ENCODE peak calls at places on chromosomes 16 and 17, in five cellular contexts. S is tibial nerve, K is IMR-90, M is stomach, R is A549. G is an unnamed sample. For H3K9me3, the result is how much of the 10 kb centered on the place peaks cover.

GRCh38 chr16:55703003-55704001 is 47.5 kb downstream of the SLC6A2 start:
- DNase-seq in R (peak), S (no peak), M (no peak), K (peak), G (no peak)

GRCh38 chr16:9499921-9500593 is 408.6 kb downstream of the HAPSTR1 start:
- DNase-seq in K (no peak), M (no peak), R (no peak), S (no peak), G (no peak)

GRCh38 chr16:65500919-65501318 is 379.1 kb upstream of the CDH11 start:
- DNase-seq in K (no peak), M (no peak), R (no peak), S (no peak), G (no peak)

GRCh38 chr17:4591529-4591928 is 7.2 kb downstream of the SMTNL2 start:
- DNase-seq in S (no peak), M (no peak), K (peak), R (peak), G (no peak)

GRCh38 chr17:13560935-13561334 is 40.8 kb downstream of the HS3ST3A1 start:
- DNase-seq in K (no peak), S (no peak), M (no peak), R (no peak), G (no peak)

GRCh38 chr16:30997000-30997886 is 12.2 kb downstream of the HSD3B7 start:
- DNase-seq in M (peak), K (peak), R (peak), S (peak), G (peak)

GRCh38 chr17:75516619-75517276 is 420 bp downstream of the TSEN54 start:
- DNase-seq in R (no peak), M (no peak), S (no peak), K (no peak), G (no peak)

GRCh38 chr17:39923836-39924690 is 3.3 kb downstream of the ORMDL3 start:
- DNase-seq in R (no peak), M (no peak), S (no peak), K (peak), G (no peak)

GRCh38 chr16:73082608-73083007 is 34.7 kb upstream of the ZFHX3 start:
- DNase-seq in S (no peak), R (peak), M (no peak), K (peak), G (no peak)

GRCh38 chr17:27497696-27498095 is 41.4 kb downstream of the KSR1 start:
- DNase-seq in R (no peak), K (no peak), M (no peak), S (no peak), G (no peak)

GRCh38 chr17:64128787-64129514 is 993 bp downstream of the ERN1 start:
- DNase-seq in S (no peak), R (peak), M (peak), K (no peak), G (no peak)

GRCh38 chr16:24834459-24835335 is 11.1 kb upstream of the SLC5A11 start:
- DNase-seq in R (peak), M (peak), K (peak), S (no peak), G (no peak)

GRCh38 chr17:41617136-41617535 is 4.6 kb upstream of the KRT16 start:
- DNase-seq in R (no peak), S (no peak), M (no peak), K (no peak), G (no peak)

GRCh38 chr17:41680426-41681040 is 8.2 kb upstream of the EIF1 start:
- DNase-seq in S (no peak), M (no peak), K (no peak), R (no peak), G (no peak)

GRCh38 chr16:14301150-14302030 is 230.3 kb downstream of the MRTFB start:
- DNase-seq in S (no peak), K (no peak), M (peak), R (peak), G (no peak)

GRCh38 chr17:63035271-63035670 is 69.2 kb downstream of the TANC2 start:
- DNase-seq in K (peak), S (no peak), R (peak), M (no peak), G (no peak)

GRCh38 chr16:87931504-87931903 is 4.8 kb downstream of the CA5A start:
- DNase-seq in K (no peak), M (no peak), R (no peak), S (no peak), G (no peak)

GRCh38 chr16:11557811-11558210 is 28.9 kb downstream of the LITAF start:
- DNase-seq in K (no peak), M (no peak), S (peak), R (no peak), G (no peak)

GRCh38 chr17:44561237-44561623 is 3.9 kb downstream of the FZD2 start:
- DNase-seq in R (no peak), K (no peak), S (no peak), M (no peak), G (no peak)

GRCh38 chr16:14140916-14141315 is 69.8 kb downstream of the MRTFB start:
- DNase-seq in M (no peak), K (peak), S (no peak), R (no peak), G (no peak)

GRCh38 chr16:28573738-28574718 is 20.3 kb downstream of the SGF29 start:
- DNase-seq in R (no peak), K (no peak), M (no peak), S (no peak), G (no peak)

GRCh38 chr17:47604268-47604927 is 45.3 kb upstream of the KPNB1 start:
- DNase-seq in K (peak), M (no peak), R (no peak), S (peak), G (no peak)

GRCh38 chr17:28972437-28972836 is 21.1 kb upstream of the PHF12 start:
- DNase-seq in K (no peak), M (no peak), R (no peak), S (no peak), G (no peak)

GRCh38 chr17:63694229-63694973 is 5.5 kb downstream of the LIMD2 start:
- DNase-seq in M (no peak), K (no peak), S (no peak), R (no peak), G (no peak)

GRCh38 chr17:41650794-41651624 is 26.6 kb upstream of the KRT17 start:
- DNase-seq in M (no peak), R (no peak), K (no peak), S (no peak), G (no peak)

GRCh38 chr16:52816993-52817392 is 235.7 kb downstream of the CHD9NB start:
- DNase-seq in S (no peak), R (no peak), K (no peak), M (no peak), G (no peak)

GRCh38 chr16:50742521-50743150 is 750 bp downstream of the CYLD start:
- DNase-seq in K (peak), M (no peak), S (no peak), R (no peak), G (peak)

GRCh38 chr16:77541131-77541530 is 106.3 kb upstream of the ADAMTS18 start:
- DNase-seq in K (no peak), S (no peak), M (no peak), R (no peak), G (no peak)

GRCh38 chr16:77991701-77992100 is 30.6 kb upstream of the CLEC3A start:
- DNase-seq in S (no peak), R (no peak), K (no peak), M (no peak), G (no peak)

GRCh38 chr17:57033296-57033695 is 51.8 kb upstream of the AKAP1 start:
- DNase-seq in K (no peak), M (peak), R (no peak), S (no peak), G (no peak)

GRCh38 chr17:7177954-7178477 is 1.2 kb downstream of the ASGR1 start:
- DNase-seq in K (peak), R (no peak), S (no peak), M (no peak), G (no peak)

GRCh38 chr16:8831450-8832382 is 34.1 kb downstream of the PMM2 start:
- DNase-seq in M (no peak), K (no peak), S (no peak), R (no peak), G (no peak)

GRCh38 chr16:22424161-22424937 is 49.9 kb upstream of the CDR2 start:
- DNase-seq in R (no peak), K (no peak), S (peak), M (no peak), G (no peak)

GRCh38 chr16:55370762-55371482 is 46.9 kb downstream of the IRX6 start:
- DNase-seq in R (peak), K (peak), M (peak), S (peak), G (no peak)

GRCh38 chr16:69706256-69706974 is 19.9 kb downstream of the NQO1 start:
- DNase-seq in S (no peak), K (no peak), M (no peak), R (no peak), G (no peak)

GRCh38 chr17:43790311-43790940 is 10.2 kb downstream of the CFAP97D1 start:
- DNase-seq in M (no peak), K (no peak), S (no peak), R (no peak), G (no peak)

GRCh38 chr16:49816782-49817370 is 39.0 kb downstream of the ZNF423 start:
- DNase-seq in R (no peak), S (no peak), M (no peak), K (no peak), G (no peak)

GRCh38 chr17:58193641-58194259 is 1.2 kb downstream of the EPX start:
- DNase-seq in S (no peak), M (no peak), K (no peak), R (no peak), G (no peak)

GRCh38 chr17:75774988-75775668 is 9.5 kb upstream of the UNK start:
- DNase-seq in R (no peak), S (peak), K (peak), M (no peak), G (no peak)

GRCh38 chr17:7838291-7839075 is 4.5 kb downstream of the KDM6B start:
- DNase-seq in S (no peak), R (peak), K (peak), M (no peak), G (peak)

DNA sequence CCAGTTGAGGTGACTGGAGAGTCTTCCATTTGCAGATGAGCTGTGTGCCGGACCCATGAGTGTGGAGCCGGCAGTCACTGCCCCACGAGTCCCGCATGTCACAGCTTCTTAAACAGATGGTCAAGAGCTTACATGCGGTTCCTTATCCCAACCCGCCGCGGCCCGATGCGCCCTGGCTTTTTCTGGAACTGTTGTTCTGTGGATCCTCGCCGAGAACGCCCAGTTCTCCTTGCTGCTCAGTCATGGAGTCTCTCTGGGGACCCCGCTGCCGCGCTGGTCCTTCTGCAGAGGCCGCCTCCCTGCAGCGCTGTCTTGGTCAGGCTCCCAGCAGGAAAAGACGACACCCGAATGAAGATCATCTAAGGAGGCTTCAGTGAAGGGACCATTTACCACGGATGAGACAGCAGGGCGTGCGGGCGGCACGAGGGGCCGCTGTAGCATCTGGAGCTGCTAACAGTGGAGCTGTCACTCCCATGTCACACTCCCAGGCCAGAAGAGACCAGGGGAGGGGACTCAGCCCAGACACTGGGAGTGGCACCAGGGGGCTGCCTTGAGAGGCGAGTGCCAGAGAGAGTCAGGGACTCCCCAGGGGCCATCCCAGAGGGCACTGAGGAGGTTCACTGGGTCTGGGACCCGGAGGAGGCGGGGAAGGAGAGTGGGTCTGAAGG is 10.8 kb upstream of the LGALS3BP start:
- DNase-seq in R (no peak), K (no peak), S (no peak), M (no peak), G (no peak)
- H3K9me3 ChIP-seq in R (under half), K (under half), S (under half), M (under half), G (under half)

GRCh38 chr17:19237389-19238166 is 412 bp downstream of the EPN2 start:
- DNase-seq in K (no peak), R (peak), M (peak), S (peak), G (no peak)
- TF ChIP-seq CTCF in K (peak), R (peak), M (peak), S (peak), G (no peak)

GRCh38 chr17:69882281-69882680 is 192.7 kb upstream of the KCNJ16 start:
- DNase-seq in R (no peak), S (no peak), M (no peak), K (peak), G (no peak)
- H3K9me3 ChIP-seq in R (under half), S (under half), M (under half), K (under half), G (under half)

GRCh38 chr16:82605863-82606620 is 20.7 kb upstream of the CDH13 start:
- DNase-seq in S (no peak), K (no peak), M (no peak), R (no peak), G (no peak)
- TF ChIP-seq CTCF in S (no peak), K (no peak), M (no peak), R (no peak), G (no peak)

GRCh38 chr17:80652751-80653330 is 108.2 kb downstream of the RPTOR start:
- DNase-seq in R (no peak), K (peak), M (no peak), S (no peak), G (no peak)
- H3K9me3 ChIP-seq in R (under half), K (under half), M (under half), S (under half), G (under half)

G was measured in CD8-positive, alpha-beta T cell.